ENCODE peak calls at places on chromosome 10, in five cellular contexts. N, W, J, A and Q are unnamed samples.

GRCh38 chr10:111481271-111482073 is 404.6 kb downstream of the ADRA2A start:
- DNase-seq in A (no peak), N (no peak), J (peak; percentile 62), W (peak; percentile 39), Q (peak; percentile 36)

GRCh38 chr10:89695307-89695706 is 6.1 kb upstream of the KIF20B start:
- DNase-seq in A (peak; percentile 50), W (no peak), J (no peak), N (no peak), Q (no peak)

GRCh38 chr10:111479966-111480365 is 403.1 kb downstream of the ADRA2A start:
- DNase-seq in J (peak; percentile 71), N (no peak), A (no peak), W (peak; percentile 62), Q (no peak)

GRCh38 chr10:59580257-59580863 is 129.3 kb downstream of the SLC16A9 start:
- DNase-seq in A (peak; percentile 60), W (peak; percentile 25), J (no peak), N (peak; percentile 32), Q (peak; percentile 81)

GRCh38 chr10:90195288-90195840 is 494.0 kb downstream of the KIF20B start:
- DNase-seq in J (no peak), W (no peak), N (no peak), A (no peak), Q (no peak)

GRCh38 chr10:103204353-103205255 is 11.5 kb upstream of the NT5C2 start:
- DNase-seq in N (no peak), W (no peak), A (peak; percentile 95), J (no peak), Q (no peak)

GRCh38 chr10:26214004-26214403 is 2.6 kb upstream of the GAD2 start:
- DNase-seq in W (no peak), J (no peak), A (peak; percentile 91), N (no peak), Q (no peak)

GRCh38 chr10:117074621-117075020 is 63.4 kb downstream of the VAX1 start:
- DNase-seq in A (peak; percentile 51), J (no peak), W (no peak), N (peak; percentile 52), Q (no peak)

GRCh38 chr10:13001041-13001886 is at the start of gene CCDC3:
- DNase-seq in A (peak; percentile 67), W (no peak), J (no peak), N (no peak), Q (peak; percentile 52)

GRCh38 chr10:97186911-97187310 is 1.2 kb upstream of the SLIT1 start:
- DNase-seq in A (no peak), J (no peak), N (no peak), W (no peak), Q (no peak)

GRCh38 chr10:23412223-23412622 is 26.7 kb upstream of the OTUD1 start:
- DNase-seq in A (no peak), N (no peak), J (no peak), W (peak; percentile 9), Q (peak; percentile 26)

GRCh38 chr10:85665661-85666060 is 700.9 kb downstream of the GRID1 start:
- DNase-seq in N (no peak), W (no peak), J (no peak), A (no peak), Q (no peak)

GRCh38 chr10:17512341-17513001 is 58.1 kb upstream of the ST8SIA6 start:
- DNase-seq in N (peak; percentile 93), J (peak; percentile 52), W (peak; percentile 100), A (no peak), Q (no peak)

GRCh38 chr10:18043148-18043547 is 91.4 kb downstream of the SLC39A12 start:
- DNase-seq in W (peak; percentile 27), J (no peak), A (no peak), N (no peak), Q (peak; percentile 21)

GRCh38 chr10:112716924-112717348 is 233.1 kb upstream of the TCF7L2 start:
- DNase-seq in N (peak; percentile 75), J (no peak), W (peak; percentile 54), A (no peak), Q (no peak)

GRCh38 chr10:103548006-103548405 is 54.5 kb downstream of the NEURL1 start:
- DNase-seq in A (no peak), W (no peak), N (no peak), J (no peak), Q (no peak)

GRCh38 chr10:35639651-35640311 is 2.3 kb downstream of the FZD8 start:
- DNase-seq in J (no peak), N (no peak), A (peak; percentile 70), W (peak; percentile 29), Q (peak; percentile 65)

GRCh38 chr10:89643812-89644690 is 991 bp downstream of the PANK1 start:
- DNase-seq in J (peak; percentile 82), N (peak; percentile 91), W (peak; percentile 95), A (peak; percentile 98), Q (peak; percentile 98)

GRCh38 chr10:1543596-1543995 is 193.7 kb downstream of the ADARB2 start:
- DNase-seq in A (no peak), N (no peak), J (no peak), W (no peak), Q (no peak)

GRCh38 chr10:60944159-60944909 is at the start of gene RHOBTB1:
- DNase-seq in W (peak; percentile 77), A (peak; percentile 77), J (no peak), N (no peak), Q (peak; percentile 76)

GRCh38 chr10:112565434-112566053 is 118.5 kb downstream of the VTI1A start:
- DNase-seq in W (peak; percentile 37), N (peak; percentile 67), A (peak; percentile 87), J (peak; percentile 23), Q (peak; percentile 79)

GRCh38 chr10:80617807-80618206 is 80.1 kb downstream of the SH2D4B start:
- DNase-seq in A (no peak), W (no peak), J (no peak), N (no peak), Q (no peak)

GRCh38 chr10:73923935-73924598 is 13.1 kb downstream of the PLAU start:
- DNase-seq in J (no peak), A (peak; percentile 68), W (no peak), N (no peak), Q (no peak)

GRCh38 chr10:97023401-97024180 is 162.2 kb downstream of the SLIT1 start:
- DNase-seq in J (no peak), N (no peak), A (no peak), W (peak; percentile 40), Q (no peak)

GRCh38 chr10:102246261-102246660 is 929 bp downstream of the GBF1 start:
- DNase-seq in J (no peak), N (no peak), A (no peak), W (peak; percentile 44), Q (no peak)

GRCh38 chr10:68423522-68423921 is 16.4 kb upstream of the RUFY2 start:
- DNase-seq in N (no peak), A (no peak), J (no peak), W (no peak), Q (no peak)

GRCh38 chr10:101001225-101002035 is 1.8 kb downstream of the LZTS2 start:
- DNase-seq in W (peak; percentile 89), A (no peak), N (no peak), J (no peak), Q (no peak)

GRCh38 chr10:32377458-32378370 is 30.8 kb upstream of the EPC1 start:
- DNase-seq in A (no peak), J (no peak), W (peak; percentile 35), N (peak; percentile 10), Q (peak; percentile 71)

GRCh38 chr10:2921956-2922680 is 145.2 kb upstream of the PFKP start:
- DNase-seq in J (no peak), W (no peak), A (peak; percentile 25), N (no peak), Q (no peak)

GRCh38 chr10:63901916-63902315 is 380.7 kb downstream of the REEP3 start:
- DNase-seq in W (peak; percentile 9), A (no peak), N (no peak), J (no peak), Q (peak; percentile 7)

GRCh38 chr10:63896992-63897391 is 375.8 kb downstream of the REEP3 start:
- DNase-seq in A (no peak), W (no peak), J (no peak), N (no peak), Q (no peak)

GRCh38 chr10:63901228-63901627 is 380.0 kb downstream of the REEP3 start:
- DNase-seq in W (no peak), J (no peak), A (peak; percentile 64), N (no peak), Q (no peak)
- TF ChIP-seq CTCF in W (no peak), J (peak; percentile 25), A (peak; percentile 76), N (peak; percentile 30), Q (peak; percentile 51)

GRCh38 chr10:69629897-69630650 is at the start of gene FAM241B:
- DNase-seq in A (peak; percentile 87), J (no peak), W (peak; percentile 16), N (peak; percentile 45), Q (peak; percentile 59)
- TF ChIP-seq EZH2 in A (peak; percentile 0), J (no peak), W (no peak), N (no peak), Q (no peak)

GRCh38 chr10:28471705-28472050 is 61.2 kb upstream of the WAC start:
- DNase-seq in A (no peak), W (no peak), J (no peak), N (no peak), Q (no peak)

GRCh38 chr10:28468707-28469483 is 64.0 kb upstream of the WAC start:
- DNase-seq in J (no peak), N (no peak), A (no peak), W (no peak), Q (no peak)

GRCh38 chr10:28470873-28471704 is 61.8 kb upstream of the WAC start:
- DNase-seq in W (no peak), N (no peak), A (no peak), J (no peak), Q (peak; percentile 87)

GRCh38 chr10:28463676-28464395 is 69.1 kb upstream of the WAC start:
- DNase-seq in A (no peak), N (no peak), W (no peak), J (no peak), Q (no peak)

GRCh38 chr10:28467615-28468014 is 65.3 kb upstream of the WAC start:
- DNase-seq in W (no peak), A (no peak), J (no peak), N (no peak), Q (no peak)
- TF ChIP-seq CTCF in W (no peak), A (no peak), J (no peak), N (no peak), Q (no peak)

DNA sequence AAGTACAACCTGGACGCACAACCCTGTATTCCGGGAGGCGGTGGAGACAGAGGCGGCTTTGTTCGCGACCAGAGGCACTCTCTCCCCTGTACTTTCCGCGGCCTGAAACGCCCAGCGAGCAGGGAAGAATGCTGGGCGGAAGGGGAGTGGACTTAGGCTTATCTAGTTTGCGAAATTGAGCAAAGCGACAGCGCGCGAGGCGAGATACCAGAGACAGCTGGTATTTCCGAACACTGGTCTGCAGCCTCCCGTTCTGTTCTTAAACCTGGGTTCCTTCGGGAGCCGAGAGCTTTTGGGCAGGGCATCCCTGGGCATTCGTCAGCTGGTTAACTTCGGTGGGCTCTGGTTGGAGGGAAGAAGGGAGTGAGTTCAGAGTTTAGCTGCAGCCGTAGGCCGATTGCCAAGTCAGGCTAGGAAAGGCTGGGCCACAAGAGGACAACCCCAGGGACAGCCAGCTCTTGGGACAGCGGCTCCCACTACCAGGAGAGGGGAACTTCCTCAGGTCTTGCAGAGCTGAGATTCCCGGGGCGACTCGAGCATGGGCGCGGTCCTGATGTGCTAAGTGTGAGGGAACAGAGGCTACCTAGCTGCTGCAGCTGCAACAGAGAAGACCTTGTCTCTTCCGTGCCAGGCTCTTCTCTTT is 3.9 kb downstream of the HMX3 start:
- DNase-seq in A (peak; percentile 79), N (peak; percentile 32), J (no peak), W (no peak), Q (peak; percentile 54)
- TF ChIP-seq EZH2 in A (peak; percentile 98), N (no peak), J (peak; percentile 82), W (peak; percentile 81), Q (peak; percentile 34)